ENCODE peak calls at places on chromosomes 1 and 21, in eight cellular contexts. H, L, I, N, T, S, J and M are unnamed samples. For H3K4me1 and H3K27me3, the result is how much of the 10 kb centered on the place peaks cover.

GRCh38 chr1:46342084-46342656 is 1.6 kb downstream of the NSUN4 start:
- DNase-seq in H (no peak), L (no peak), I (no peak), N (no peak), T (no peak), S (no peak), J (peak), M (no peak)

GRCh38 chr1:89762431-89762800 is 58.4 kb upstream of the LRRC8D start:
- DNase-seq in H (no peak), L (no peak), I (no peak), N (no peak), T (no peak), S (no peak), J (no peak), M (no peak)

GRCh38 chr1:235100124-235100801 is 28.4 kb downstream of the TOMM20 start:
- DNase-seq in H (no peak), L (no peak), I (no peak), N (peak), T (no peak), S (no peak), J (peak), M (no peak)

GRCh38 chr1:33943978-33944377 is 80.1 kb downstream of the HMGB4 start:
- DNase-seq in H (no peak), L (no peak), I (no peak), N (no peak), T (no peak), S (no peak), J (no peak), M (no peak)

GRCh38 chr1:48251323-48251722 is 28.8 kb downstream of the SLC5A9 start:
- DNase-seq in H (no peak), L (no peak), I (no peak), N (no peak), T (no peak), S (no peak), J (no peak), M (no peak)

GRCh38 chr1:103516693-103517092 is 8.8 kb upstream of the RNPC3 start:
- DNase-seq in H (no peak), L (no peak), I (no peak), N (no peak), T (no peak), S (no peak), J (no peak), M (no peak)

GRCh38 chr1:184191181-184191601 is 139.7 kb downstream of the TSEN15 start:
- DNase-seq in H (peak), L (peak), I (peak), N (peak), T (no peak), S (no peak), J (peak), M (no peak)

GRCh38 chr1:2271841-2272655 is 43.9 kb downstream of the SKI start:
- DNase-seq in H (no peak), L (no peak), I (no peak), N (no peak), T (no peak), S (no peak), J (peak), M (no peak)

GRCh38 chr21:35226302-35226701 is 177.2 kb upstream of the RUNX1 start:
- DNase-seq in H (no peak), L (no peak), I (no peak), N (no peak), T (peak), S (no peak), J (peak), M (no peak)

GRCh38 chr1:9251501-9251900 is 16.9 kb downstream of the H6PD start:
- DNase-seq in H (no peak), L (no peak), I (peak), N (peak), T (no peak), S (no peak), J (no peak), M (no peak)

GRCh38 chr1:24351918-24352637 is 32.9 kb downstream of the GRHL3 start:
- DNase-seq in H (no peak), L (no peak), I (no peak), N (no peak), T (no peak), S (no peak), J (no peak), M (no peak)

GRCh38 chr1:38088366-38088765 is 41.8 kb upstream of the POU3F1 start:
- DNase-seq in H (no peak), L (no peak), I (no peak), N (no peak), T (no peak), S (no peak), J (peak), M (no peak)

GRCh38 chr1:91651671-91652071 is 151.0 kb downstream of the CDC7 start:
- DNase-seq in H (peak), L (peak), I (peak), N (peak), T (no peak), S (no peak), J (no peak), M (no peak)

GRCh38 chr1:43319766-43320165 is 17.9 kb upstream of the MPL start:
- DNase-seq in H (no peak), L (no peak), I (no peak), N (no peak), T (no peak), S (no peak), J (no peak), M (no peak)

GRCh38 chr1:40664791-40665190 is 691 bp downstream of the RIMS3 start:
- DNase-seq in H (no peak), L (no peak), I (no peak), N (no peak), T (no peak), S (no peak), J (no peak), M (no peak)

GRCh38 chr1:64980745-64981601 is 14.6 kb upstream of the JAK1 start:
- DNase-seq in H (no peak), L (no peak), I (no peak), N (no peak), T (no peak), S (no peak), J (no peak), M (no peak)

GRCh38 chr21:17441370-17441769 is 71.5 kb upstream of the CXADR start:
- DNase-seq in H (no peak), L (peak), I (no peak), N (no peak), T (no peak), S (no peak), J (no peak), M (no peak)

GRCh38 chr1:29875557-29876028 is 639.3 kb downstream of the PTPRU start:
- DNase-seq in H (no peak), L (no peak), I (no peak), N (no peak), T (no peak), S (no peak), J (no peak), M (no peak)

GRCh38 chr1:110084226-110085078 is 14.0 kb upstream of the ALX3 start:
- DNase-seq in H (peak), L (peak), I (peak), N (peak), T (peak), S (peak), J (peak), M (no peak)

GRCh38 chr1:110085666-110086065 is 15.2 kb upstream of the ALX3 start:
- DNase-seq in H (no peak), L (no peak), I (no peak), N (no peak), T (no peak), S (no peak), J (peak), M (no peak)

GRCh38 chr1:110086959-110087358 is 16.5 kb upstream of the ALX3 start:
- DNase-seq in H (no peak), L (no peak), I (no peak), N (no peak), T (no peak), S (no peak), J (no peak), M (no peak)

GRCh38 chr1:110082477-110082876 is 12.0 kb upstream of the ALX3 start:
- DNase-seq in H (no peak), L (no peak), I (no peak), N (no peak), T (no peak), S (no peak), J (no peak), M (no peak)

DNA sequence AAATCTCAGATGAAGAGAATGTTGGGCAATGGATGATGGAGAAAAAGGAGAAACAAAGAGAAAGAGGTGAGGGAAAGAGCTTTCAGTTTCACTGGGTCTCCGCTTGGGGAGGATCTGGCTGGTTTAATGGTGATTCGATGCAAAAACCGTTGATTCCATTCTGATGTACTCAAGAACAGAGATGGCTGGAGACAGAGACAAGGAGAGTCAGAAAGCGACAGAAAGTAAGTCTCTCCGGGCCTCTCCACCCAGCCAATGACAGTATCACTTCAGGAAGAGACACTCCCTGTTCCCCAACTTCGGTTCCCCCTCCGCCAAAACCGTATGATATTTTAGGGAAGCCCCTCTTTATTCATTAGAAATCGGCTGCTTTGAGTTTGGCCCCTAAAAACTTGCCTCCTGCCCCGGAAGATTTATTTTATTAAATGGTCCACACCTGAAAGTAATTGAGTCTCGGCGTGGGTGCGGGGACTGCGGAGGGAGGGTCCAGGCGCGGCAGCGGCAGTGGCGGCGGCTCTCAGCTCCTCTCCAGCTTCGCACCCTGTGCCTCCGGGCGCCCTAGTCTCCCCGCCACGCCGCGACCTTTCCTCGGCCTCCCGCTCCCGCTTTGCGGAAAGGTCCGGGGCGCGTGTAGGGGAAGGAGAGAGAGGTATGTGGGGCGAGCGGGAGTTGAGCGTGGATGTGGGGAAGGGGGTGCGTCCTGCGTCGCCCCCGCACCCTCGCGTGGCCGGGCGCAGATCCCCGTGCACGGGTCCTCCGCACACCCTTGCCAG is 13.2 kb upstream of the ALX3 start:
- DNase-seq in H (no peak), L (no peak), I (no peak), N (no peak), T (no peak), S (no peak), J (peak), M (no peak)
- H3K4me3 ChIP-seq in H (no peak), L (peak), I (peak), N (peak), T (peak), S (peak), J (peak), M (peak)

DNA sequence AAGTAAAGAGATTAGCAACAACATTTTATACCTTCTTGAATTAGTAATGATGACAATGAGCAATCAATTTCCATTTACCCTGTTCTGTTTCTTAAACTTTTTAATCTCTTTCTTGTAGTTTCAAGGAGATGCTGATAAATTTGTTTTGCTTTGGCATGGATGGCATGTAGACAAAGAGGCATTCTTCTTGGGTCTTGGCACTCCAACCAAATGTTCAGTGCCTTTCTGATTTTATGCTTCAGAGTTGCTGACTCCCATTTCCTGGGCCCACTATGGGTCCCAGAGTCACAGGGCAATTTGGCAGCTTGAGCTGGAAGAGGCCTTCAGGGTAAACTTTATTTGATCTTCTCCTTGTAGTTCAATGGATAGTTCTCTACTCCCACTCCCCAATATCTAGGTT is 42.1 kb upstream of the OSBPL9 start:
- DNase-seq in H (no peak), L (no peak), I (no peak), N (no peak), T (no peak), S (no peak), J (no peak), M (no peak)
- H3K4me1 ChIP-seq in H (under half), L (under half), I (under half), N (under half), T (under half), S (under half), J (under half), M (half or more)

DNA sequence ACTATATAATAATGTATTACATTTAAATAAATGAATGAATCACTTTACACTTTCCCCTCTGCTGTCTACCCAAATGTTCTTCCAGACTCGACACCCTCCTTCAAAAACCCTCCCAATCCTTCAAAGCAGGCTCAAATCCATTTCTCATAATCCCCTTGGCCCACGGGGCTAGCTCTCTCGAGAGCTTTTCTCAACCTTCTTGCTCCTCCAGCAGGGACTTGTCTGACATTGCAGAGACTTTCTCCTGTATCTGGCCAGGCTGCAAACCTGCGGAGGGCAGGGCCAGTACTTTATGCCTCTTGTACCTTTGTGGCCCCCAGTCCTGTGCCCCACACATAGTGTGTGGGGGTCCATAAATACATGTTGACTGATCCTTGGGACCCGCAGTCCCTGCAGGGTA is 14.1 kb upstream of the CNTN2 start:
- DNase-seq in H (no peak), L (no peak), I (no peak), N (no peak), T (no peak), S (no peak), J (peak), M (no peak)
- H3K27me3 ChIP-seq in H (under half), L (under half), I (half or more), N (under half), T (under half), S (under half), J (under half), M (under half)

DNA sequence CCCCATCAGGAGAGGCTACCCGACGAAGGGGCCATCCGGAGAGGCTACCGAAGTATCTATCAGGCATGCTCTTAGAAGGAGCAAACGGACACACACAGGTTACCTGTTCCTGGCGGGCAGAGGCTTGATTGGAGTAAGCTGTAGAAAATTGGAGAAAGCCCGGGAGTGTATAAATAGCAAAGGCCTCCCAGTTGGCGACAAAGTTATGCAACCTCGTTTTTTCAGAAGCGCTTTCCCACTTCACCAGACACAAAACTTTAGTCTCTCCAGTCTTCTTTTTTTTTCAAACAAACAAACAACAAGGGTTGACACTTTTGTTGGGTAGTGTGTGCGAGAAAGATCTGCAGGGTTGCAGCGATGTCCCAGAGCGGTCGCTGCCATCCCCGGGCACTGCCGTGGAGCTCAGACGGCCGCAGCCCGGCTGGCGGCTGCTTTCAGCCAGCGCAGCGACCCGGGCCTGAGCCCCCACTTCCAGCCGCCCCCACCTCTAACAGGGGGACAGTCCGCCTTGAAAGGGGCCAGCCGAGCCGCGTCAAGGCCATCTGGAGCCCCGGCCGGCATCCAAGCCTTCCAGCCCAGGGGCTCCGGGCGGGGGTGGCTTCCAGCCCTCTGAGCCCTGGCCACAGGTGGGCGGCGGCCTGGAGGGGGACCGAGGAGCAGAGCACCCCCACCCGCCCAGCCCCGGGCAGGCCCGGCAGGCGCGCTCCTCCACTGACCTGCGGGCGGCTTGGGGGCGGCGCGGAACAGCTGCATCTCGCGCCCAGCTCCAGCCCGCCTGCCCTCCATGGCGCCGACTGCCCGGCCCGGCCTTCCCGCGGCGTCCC is 616 bp downstream of the MCOLN3 start:
- DNase-seq in H (peak), L (peak), I (peak), N (no peak), T (no peak), S (peak), J (peak), M (no peak)
- H3K4me3 ChIP-seq in H (no peak), L (peak), I (peak), N (peak), T (peak), S (no peak), J (peak), M (peak)

GRCh38 chr1:26291433-26291832 is 11.5 kb downstream of the SH3BGRL3 start:
- DNase-seq in H (no peak), L (no peak), I (no peak), N (no peak), T (no peak), S (no peak), J (no peak), M (no peak)
- H3K4me1 ChIP-seq in H (under half), L (under half), I (under half), N (under half), T (under half), S (half or more), J (under half), M (under half)

GRCh38 chr1:6180215-6180577 is at the start of gene CHD5:
- DNase-seq in H (no peak), L (no peak), I (no peak), N (peak), T (no peak), S (no peak), J (peak), M (no peak)

GRCh38 chr1:6181347-6181770 is 1.2 kb upstream of the CHD5 start:
- DNase-seq in H (peak), L (no peak), I (no peak), N (peak), T (no peak), S (no peak), J (peak), M (no peak)

GRCh38 chr1:6178751-6179563 is 1.2 kb downstream of the CHD5 start:
- DNase-seq in H (no peak), L (no peak), I (no peak), N (no peak), T (peak), S (no peak), J (peak), M (no peak)

GRCh38 chr1:6180578-6181311 is 624 bp upstream of the CHD5 start:
- DNase-seq in H (no peak), L (no peak), I (no peak), N (peak), T (peak), S (no peak), J (peak), M (no peak)

GRCh38 chr1:6179564-6180175 is 451 bp downstream of the CHD5 start:
- DNase-seq in H (no peak), L (no peak), I (no peak), N (no peak), T (peak), S (no peak), J (peak), M (no peak)
- H3K27me3 ChIP-seq in H (under half), L (under half), I (half or more), N (under half), T (half or more), S (under half), J (half or more), M (under half)